ENCODE peak calls at places on chromosomes 5 and 9, in six cellular contexts. N is activated T-cell treated with anti-CD3 and anti-CD28 coated beads, Interleukin-2, amount 50 U/mL, for 4 hours; E is dorsolateral prefrontal cortex; Q is GM03348; X is activated effector memory CD4-positive, alpha-beta T cell treated with Interleukin-2 at 50 U/mL for 16 hours; F is uterus. O is an unnamed sample.

GRCh38 chr9:137382728-137383452 is 40.1 kb downstream of the EXD3 start:
- DNase-seq in N (no peak), E (no peak), Q (no peak), X (no peak), F (no peak), O (peak)

GRCh38 chr5:146751054-146751453 is 127.5 kb downstream of the PPP2R2B start:
- DNase-seq in N (no peak), E (no peak), Q (no peak), X (no peak), F (no peak), O (no peak)

GRCh38 chr9:107703651-107704050 is 214.1 kb upstream of the KLF4 start:
- DNase-seq in N (no peak), E (no peak), Q (no peak), X (no peak), F (no peak), O (no peak)

GRCh38 chr5:171386006-171386671 is 1.5 kb upstream of the NPM1 start:
- DNase-seq in N (no peak), E (no peak), Q (no peak), X (no peak), F (peak), O (no peak)

GRCh38 chr9:74846771-74847170 is 41.0 kb downstream of the TRPM6 start:
- DNase-seq in N (no peak), E (no peak), Q (no peak), X (no peak), F (no peak), O (no peak)

GRCh38 chr5:112742424-112742823 is 4.7 kb downstream of the APC start:
- DNase-seq in N (no peak), E (peak), Q (no peak), X (no peak), F (no peak), O (no peak)

GRCh38 chr9:35932732-35933131 is 23.4 kb downstream of the SPAAR start:
- DNase-seq in N (no peak), E (no peak), Q (no peak), X (no peak), F (no peak), O (no peak)

GRCh38 chr5:81854485-81854884 is 103.6 kb upstream of the SSBP2 start:
- DNase-seq in N (no peak), E (no peak), Q (no peak), X (no peak), F (no peak), O (no peak)

GRCh38 chr5:16957305-16958165 is 21.4 kb upstream of the MYO10 start:
- DNase-seq in N (no peak), E (no peak), Q (peak), X (no peak), F (no peak), O (no peak)

GRCh38 chr9:83247732-83248131 is 184.8 kb upstream of the RASEF start:
- DNase-seq in N (no peak), E (no peak), Q (no peak), X (no peak), F (no peak), O (no peak)

GRCh38 chr5:69001605-69002004 is 92.2 kb upstream of the SLC30A5 start:
- DNase-seq in N (no peak), E (no peak), Q (no peak), X (no peak), F (no peak), O (no peak)